ENCODE peak calls at places on chromosomes 13 and 19, in eight cellular contexts. A, Q, S, Y, U, N, R and X are unnamed samples.

GRCh38 chr13:68359105-68359504 is 1129.0 kb upstream of the PCDH9 start:
- DNase-seq in A (no peak), Q (no peak), S (no peak), Y (no peak), U (no peak), N (no peak), R (no peak), X (no peak)

GRCh38 chr13:75566658-75567057 is 17.1 kb downstream of the UCHL3 start:
- DNase-seq in A (no peak), Q (no peak), S (no peak), Y (no peak), U (no peak), N (no peak), R (no peak), X (no peak)

GRCh38 chr13:73914119-73914518 is 220.1 kb downstream of the KLF12 start:
- DNase-seq in A (no peak), Q (no peak), S (no peak), Y (no peak), U (no peak), N (no peak), R (no peak), X (no peak)

GRCh38 chr19:18742838-18743237 is 48.3 kb downstream of the COMP start:
- DNase-seq in A (no peak), Q (no peak), S (no peak), Y (no peak), U (no peak), N (no peak), R (no peak), X (no peak)

GRCh38 chr13:43880930-43881329 is 1.2 kb downstream of the LACC1 start:
- DNase-seq in A (no peak), Q (no peak), S (no peak), Y (no peak), U (no peak), N (no peak), R (no peak), X (no peak)

GRCh38 chr19:11659612-11660011 is 62.3 kb downstream of the ZNF627 start:
- DNase-seq in A (no peak), Q (no peak), S (no peak), Y (no peak), U (no peak), N (no peak), R (no peak), X (no peak)

GRCh38 chr19:11092181-11092538 is 2.9 kb downstream of the LDLR start:
- DNase-seq in A (no peak), Q (no peak), S (no peak), Y (no peak), U (no peak), N (no peak), R (no peak), X (no peak)

GRCh38 chr19:3608750-3609322 is 2.2 kb upstream of the TBXA2R start:
- DNase-seq in A (no peak), Q (no peak), S (no peak), Y (peak), U (no peak), N (no peak), R (no peak), X (no peak)

GRCh38 chr13:114275309-114275708 is 6.1 kb upstream of the UPF3A start:
- DNase-seq in A (no peak), Q (no peak), S (no peak), Y (no peak), U (no peak), N (no peak), R (no peak), X (no peak)

GRCh38 chr13:38914070-38914469 is 76.6 kb downstream of the STOML3 start:
- DNase-seq in A (no peak), Q (no peak), S (no peak), Y (no peak), U (no peak), N (no peak), R (no peak), X (no peak)

GRCh38 chr13:111531505-111531904 is 211.1 kb downstream of the TEX29 start:
- DNase-seq in A (no peak), Q (peak), S (no peak), Y (no peak), U (no peak), N (no peak), R (no peak), X (no peak)

GRCh38 chr13:54078271-54078670 is 1049.7 kb downstream of the OLFM4 start:
- DNase-seq in A (no peak), Q (no peak), S (no peak), Y (no peak), U (no peak), N (no peak), R (no peak), X (no peak)

GRCh38 chr13:87821512-87821911 is 150.3 kb downstream of the SLITRK5 start:
- DNase-seq in A (no peak), Q (no peak), S (no peak), Y (no peak), U (no peak), N (no peak), R (no peak), X (no peak)

GRCh38 chr19:5623397-5624153 is 692 bp downstream of the SAFB start:
- DNase-seq in A (no peak), Q (no peak), S (peak), Y (peak), U (no peak), N (no peak), R (peak), X (no peak)

GRCh38 chr19:43754312-43754561 is 525 bp downstream of the SMG9 start:
- DNase-seq in A (no peak), Q (no peak), S (no peak), Y (no peak), U (no peak), N (no peak), R (no peak), X (no peak)

GRCh38 chr13:98216135-98216565 is 39.1 kb upstream of the RNF113B start:
- DNase-seq in A (peak), Q (peak), S (no peak), Y (peak), U (no peak), N (no peak), R (no peak), X (no peak)

GRCh38 chr19:3061214-3062161 is 807 bp downstream of the TLE5 start:
- DNase-seq in A (no peak), Q (peak), S (no peak), Y (peak), U (no peak), N (peak), R (no peak), X (no peak)

GRCh38 chr13:82565191-82565590 is 1317.1 kb downstream of the SLITRK1 start:
- DNase-seq in A (no peak), Q (no peak), S (peak), Y (no peak), U (no peak), N (no peak), R (no peak), X (no peak)

GRCh38 chr13:44031555-44031954 is 151.9 kb downstream of the LACC1 start:
- DNase-seq in A (no peak), Q (no peak), S (no peak), Y (no peak), U (no peak), N (no peak), R (no peak), X (no peak)

DNA sequence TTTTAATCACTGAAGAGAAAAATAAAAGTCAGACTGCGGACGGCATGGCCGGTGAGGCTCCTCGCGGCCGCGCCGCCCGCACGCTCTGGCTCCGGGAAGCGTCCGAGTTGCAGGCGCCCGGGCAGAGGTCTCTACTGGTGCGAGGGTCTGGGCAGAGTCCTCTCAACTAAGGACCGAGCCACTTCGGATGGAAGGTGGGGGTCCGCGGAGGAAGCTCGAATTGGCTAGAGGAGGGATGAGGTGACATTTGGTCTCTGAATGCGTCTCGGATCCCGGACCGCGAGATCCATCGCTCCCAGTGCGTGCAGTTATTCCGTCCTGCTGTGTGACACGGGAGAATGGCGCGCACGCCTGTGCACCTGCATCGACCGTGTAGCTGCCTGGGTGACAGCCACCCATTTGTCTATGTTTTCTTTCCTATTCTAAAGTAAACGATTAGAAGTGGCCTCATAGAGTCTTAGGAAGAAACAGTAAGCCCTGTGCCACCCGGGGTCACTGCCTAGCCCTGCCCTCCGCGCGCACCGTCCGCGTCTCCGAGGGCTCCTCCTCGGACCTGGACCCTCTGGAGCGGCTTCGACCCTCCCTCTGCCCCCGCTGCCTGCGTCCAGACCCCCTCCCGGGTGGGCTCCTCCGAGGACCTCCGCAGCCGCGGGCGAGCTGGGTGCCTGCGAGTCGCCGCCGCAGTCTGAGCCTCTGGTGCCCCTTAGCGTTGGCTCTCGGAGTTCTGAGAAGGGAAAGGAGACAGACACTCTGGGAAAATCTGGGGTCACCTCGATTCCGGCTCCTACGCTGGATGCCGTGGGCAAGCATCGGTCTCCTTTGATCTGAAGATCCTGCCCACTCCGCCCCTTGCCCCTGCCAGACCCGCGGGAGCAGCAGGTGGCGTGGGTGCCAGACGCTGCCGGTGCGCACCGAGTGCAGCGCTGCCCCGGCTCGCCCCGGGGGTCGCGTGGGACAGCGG is 347.4 kb downstream of the LIG4 start:
- DNase-seq in A (no peak), Q (peak), S (peak), Y (no peak), U (no peak), N (no peak), R (peak), X (peak)
- TF ChIP-seq CTCF in A (no peak), Q (peak), S (peak), Y (peak), U (no peak), N (no peak), R (peak), X (peak)

GRCh38 chr19:13959962-13960862 is 7.9 kb downstream of the DCAF15 start:
- DNase-seq in A (no peak), Q (no peak), S (peak), Y (no peak), U (no peak), N (peak), R (no peak), X (no peak)
- TF ChIP-seq CTCF in A (no peak), Q (peak), S (peak), Y (peak), U (no peak), N (peak), R (peak), X (peak)

GRCh38 chr19:38877781-38878574 is at the start of gene RINL:
- DNase-seq in A (no peak), Q (no peak), S (no peak), Y (no peak), U (no peak), N (peak), R (no peak), X (no peak)

GRCh38 chr19:38879400-38879751 is 1.3 kb upstream of the RINL start:
- DNase-seq in A (no peak), Q (no peak), S (no peak), Y (no peak), U (no peak), N (no peak), R (no peak), X (no peak)

GRCh38 chr19:38880076-38880881 is 2.2 kb upstream of the RINL start:
- DNase-seq in A (no peak), Q (no peak), S (peak), Y (no peak), U (no peak), N (no peak), R (no peak), X (no peak)

GRCh38 chr19:38880882-38881609 is 3.0 kb upstream of the RINL start:
- DNase-seq in A (no peak), Q (no peak), S (no peak), Y (no peak), U (no peak), N (no peak), R (no peak), X (no peak)

DNA sequence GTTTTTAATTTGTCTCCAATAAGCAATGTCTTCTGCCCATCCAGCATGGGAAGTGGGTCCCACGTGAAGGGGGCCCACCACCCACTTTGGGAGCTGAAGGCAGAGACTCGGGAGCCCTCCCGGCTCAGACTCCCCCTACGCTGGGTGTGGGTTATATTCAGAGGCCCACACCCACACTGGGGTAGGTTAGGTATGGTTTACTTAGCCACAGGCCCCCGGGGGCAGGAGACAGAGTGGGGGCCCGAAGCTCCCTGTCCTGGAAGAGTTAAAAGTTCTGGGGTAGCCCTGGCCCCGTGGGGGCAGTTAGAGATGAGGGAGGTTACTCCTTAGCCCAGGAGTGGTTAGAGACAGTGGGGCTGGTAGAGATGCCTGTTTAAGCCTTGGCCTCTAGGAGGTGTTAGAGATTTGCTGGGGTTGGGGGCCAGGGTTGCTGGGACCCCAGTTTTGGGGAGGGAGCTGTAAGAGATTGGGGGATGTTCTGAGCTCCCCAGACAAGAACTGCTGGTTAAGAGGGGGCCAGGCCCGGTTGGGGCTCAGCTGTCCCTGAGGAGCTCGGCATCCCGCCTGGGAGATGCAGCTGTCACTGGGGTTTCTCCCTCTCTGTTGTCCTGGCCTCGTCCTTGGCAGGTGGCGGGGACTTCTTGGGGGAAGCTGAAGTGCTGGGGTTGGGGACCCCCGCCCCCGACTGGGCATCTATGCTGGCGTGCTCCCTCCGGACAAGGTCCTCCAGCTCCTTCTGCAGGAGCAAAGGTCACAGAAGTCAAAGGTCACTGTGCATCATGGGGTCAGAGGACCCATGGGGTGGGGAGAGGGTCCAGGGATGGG is 712 bp upstream of the RINL start:
- DNase-seq in A (no peak), Q (no peak), S (no peak), Y (no peak), U (no peak), N (no peak), R (no peak), X (no peak)
- TF ChIP-seq CTCF in A (no peak), Q (no peak), S (no peak), Y (no peak), U (no peak), N (no peak), R (no peak), X (peak)

DNA sequence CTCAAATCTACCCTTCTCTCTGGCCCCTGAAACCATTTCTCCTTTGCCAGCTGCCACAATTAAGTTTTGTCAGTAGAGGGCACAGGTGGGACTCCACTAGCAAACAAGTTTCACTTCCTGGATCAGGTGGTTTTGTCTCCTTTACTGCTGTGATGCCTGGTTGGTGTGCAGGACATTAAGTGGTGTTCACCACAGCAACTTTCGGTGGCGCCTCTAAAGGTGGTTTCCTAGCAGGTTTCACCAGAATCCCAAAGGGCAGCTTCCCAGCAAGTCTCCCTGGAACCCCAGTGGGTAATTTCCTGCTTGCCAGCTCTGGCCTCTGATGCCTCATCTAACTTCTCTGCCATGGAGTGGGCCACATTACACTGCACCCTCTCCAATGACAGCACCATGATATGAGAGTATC is 16.6 kb downstream of the MED4 start:
- DNase-seq in A (no peak), Q (no peak), S (no peak), Y (no peak), U (no peak), N (no peak), R (no peak), X (no peak)
- TF ChIP-seq CTCF in A (no peak), Q (peak), S (no peak), Y (peak), U (no peak), N (no peak), R (no peak), X (peak)

GRCh38 chr19:38514812-38515633 is 81.5 kb downstream of the RYR1 start:
- DNase-seq in A (peak), Q (peak), S (peak), Y (peak), U (no peak), N (peak), R (peak), X (no peak)
- TF ChIP-seq CTCF in A (peak), Q (peak), S (peak), Y (peak), U (peak), N (peak), R (peak), X (peak)

GRCh38 chr19:48822514-48822913 is 11.7 kb upstream of the BCAT2 start:
- DNase-seq in A (no peak), Q (no peak), S (no peak), Y (no peak), U (no peak), N (no peak), R (no peak), X (no peak)

GRCh38 chr19:48830088-48830487 is 6.2 kb downstream of the HSD17B14 start:
- DNase-seq in A (no peak), Q (peak), S (no peak), Y (no peak), U (no peak), N (no peak), R (no peak), X (no peak)

GRCh38 chr19:48830965-48831364 is 5.3 kb downstream of the HSD17B14 start:
- DNase-seq in A (no peak), Q (no peak), S (no peak), Y (no peak), U (no peak), N (no peak), R (no peak), X (no peak)

GRCh38 chr19:48821633-48822032 is 10.8 kb upstream of the BCAT2 start:
- DNase-seq in A (no peak), Q (no peak), S (no peak), Y (no peak), U (no peak), N (no peak), R (no peak), X (no peak)

DNA sequence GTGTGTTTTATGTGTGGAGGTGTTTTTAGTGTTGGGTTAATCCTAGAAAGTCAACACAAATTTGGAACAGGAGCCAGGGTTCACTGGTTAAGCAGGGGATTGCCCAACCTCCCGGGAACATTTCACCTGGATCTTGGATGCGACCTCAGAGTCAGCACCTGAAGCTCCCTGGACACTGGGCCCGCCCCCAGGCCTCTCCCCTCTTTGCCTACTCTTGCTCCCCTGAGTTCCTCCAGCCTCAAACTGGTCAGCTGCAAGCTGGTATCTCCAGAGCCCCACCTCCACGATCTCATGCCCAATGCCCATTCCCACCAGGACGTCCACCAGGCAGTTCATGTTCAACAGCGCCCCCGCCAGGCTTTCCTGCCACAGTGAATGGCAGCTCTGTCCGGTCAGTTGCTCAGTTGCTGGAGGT is 9.7 kb downstream of the HSD17B14 start:
- DNase-seq in A (peak), Q (no peak), S (peak), Y (no peak), U (no peak), N (no peak), R (no peak), X (no peak)
- TF ChIP-seq CTCF in A (no peak), Q (peak), S (peak), Y (no peak), U (no peak), N (no peak), R (peak), X (peak)

GRCh38 chr19:32138416-32138815 is 207.0 kb upstream of the ZNF507 start:
- DNase-seq in A (no peak), Q (no peak), S (no peak), Y (no peak), U (no peak), N (no peak), R (no peak), X (no peak)
- TF ChIP-seq CTCF in A (no peak), Q (no peak), S (peak), Y (peak), U (no peak), N (no peak), R (no peak), X (no peak)